ENCODE peak calls at places on chromosomes 16 and 17, in five cellular contexts. G is GM12878, U is HepG2, O is A549, W is H1. S is an unnamed sample.

GRCh38 chr16:24221219-24221618 is 34.9 kb upstream of the CACNG3 start:
- DNase-seq in W (no peak), O (no peak), G (no peak), U (no peak), S (no peak)

GRCh38 chr16:56311208-56312027 is 113.9 kb downstream of the AMFR start:
- DNase-seq in G (no peak), W (no peak), O (no peak), U (no peak), S (no peak)

GRCh38 chr16:11233727-11234376 is 22.2 kb downstream of the SOCS1 start:
- DNase-seq in W (peak), O (no peak), G (no peak), U (no peak), S (peak)

GRCh38 chr16:75281826-75282225 is 30.4 kb upstream of the BCAR1 start:
- DNase-seq in O (no peak), W (no peak), G (no peak), U (no peak), S (no peak)

GRCh38 chr17:17088104-17088485 is 45.8 kb downstream of the MPRIP start:
- DNase-seq in U (no peak), W (no peak), G (no peak), O (no peak), S (peak)

GRCh38 chr16:9258423-9259051 is 167.1 kb downstream of the HAPSTR1 start:
- DNase-seq in G (no peak), W (peak), O (peak), U (peak), S (peak)

GRCh38 chr16:69057400-69058378 is 47.8 kb upstream of the HAS3 start:
- DNase-seq in W (no peak), O (peak), G (peak), U (no peak), S (no peak)

GRCh38 chr16:72013389-72013788 is 4.8 kb downstream of the DHODH start:
- DNase-seq in O (no peak), U (no peak), W (no peak), G (no peak), S (peak)

GRCh38 chr17:65542595-65542994 is 18.9 kb downstream of the AXIN2 start:
- DNase-seq in O (no peak), W (no peak), G (no peak), U (no peak), S (no peak)

GRCh38 chr17:64163468-64163867 is 33.5 kb upstream of the ERN1 start:
- DNase-seq in U (no peak), W (no peak), O (no peak), G (no peak), S (no peak)

GRCh38 chr16:75193265-75193650 is 13.7 kb downstream of the CTRB2 start:
- DNase-seq in G (no peak), U (no peak), O (no peak), W (no peak), S (no peak)

GRCh38 chr17:82120148-82120547 is 22.1 kb upstream of the FASN start:
- DNase-seq in G (no peak), U (no peak), O (no peak), W (no peak), S (no peak)

GRCh38 chr16:54355251-54355650 is 68.7 kb upstream of the IRX3 start:
- DNase-seq in W (no peak), U (no peak), G (no peak), O (no peak), S (no peak)

GRCh38 chr17:39178516-39178915 is 12.6 kb upstream of the ARL5C start:
- DNase-seq in O (no peak), G (no peak), W (no peak), U (no peak), S (no peak)

GRCh38 chr17:35023538-35023937 is 40.0 kb downstream of the RFFL start:
- DNase-seq in O (no peak), G (no peak), W (no peak), U (no peak), S (no peak)

GRCh38 chr16:70478912-70479341 is 24.5 kb downstream of the FCSK start:
- DNase-seq in W (no peak), G (no peak), U (no peak), O (no peak), S (no peak)

GRCh38 chr16:58853830-58854229 is 119.7 kb upstream of the GOT2 start:
- DNase-seq in O (no peak), W (no peak), G (no peak), U (no peak), S (no peak)

GRCh38 chr17:82974136-82974952 is 105.1 kb upstream of the METRNL start:
- DNase-seq in W (no peak), G (no peak), U (no peak), O (no peak), S (no peak)

GRCh38 chr17:50934161-50934560 is 68.0 kb upstream of the TOB1 start:
- DNase-seq in U (no peak), W (no peak), O (no peak), G (no peak), S (no peak)

GRCh38 chr17:47789611-47790520 is 31.7 kb downstream of the OSBPL7 start:
- DNase-seq in U (no peak), G (no peak), O (peak), W (peak), S (peak)

GRCh38 chr17:38898291-38898679 is 27.1 kb upstream of the LASP1NB start:
- DNase-seq in U (no peak), G (no peak), O (no peak), W (no peak), S (no peak)

GRCh38 chr17:45115871-45116270 is 16.4 kb downstream of the PLCD3 start:
- DNase-seq in G (no peak), W (no peak), U (no peak), O (no peak), S (no peak)

GRCh38 chr17:73595068-73595865 is 49.0 kb downstream of the SDK2 start:
- DNase-seq in W (peak), O (peak), G (no peak), U (no peak), S (peak)

GRCh38 chr17:74165811-74166365 is 37.6 kb upstream of the RPL38 start:
- DNase-seq in W (no peak), G (no peak), O (no peak), U (no peak), S (no peak)

GRCh38 chr17:57811633-57812280 is 38.1 kb downstream of the MRPS23 start:
- DNase-seq in U (no peak), O (no peak), W (no peak), G (no peak), S (peak)

GRCh38 chr17:49016775-49017463 is 19.7 kb downstream of the IGF2BP1 start:
- DNase-seq in O (peak), G (no peak), W (peak), U (no peak), S (no peak)

GRCh38 chr17:72392056-72393010 is 271.5 kb downstream of the SOX9 start:
- DNase-seq in O (no peak), W (no peak), U (no peak), G (peak), S (no peak)

GRCh38 chr17:4003501-4004421 is 39.5 kb upstream of the ATP2A3 start:
- DNase-seq in G (no peak), U (peak), O (no peak), W (peak), S (peak)

GRCh38 chr16:49663081-49664057 is 192.5 kb downstream of the ZNF423 start:
- DNase-seq in W (no peak), U (no peak), O (no peak), G (no peak), S (no peak)

GRCh38 chr17:46003907-46004748 is 5.1 kb downstream of the STH start:
- DNase-seq in G (no peak), W (no peak), U (peak), O (no peak), S (no peak)

GRCh38 chr16:18969050-18969854 is 14.5 kb upstream of the TMC7 start:
- DNase-seq in W (peak), O (peak), G (peak), U (peak), S (peak)

GRCh38 chr17:28661635-28662526 is at the start of the genes SDF2 and SUPT6H:
- DNase-seq in U (peak), G (peak), O (peak), W (peak), S (peak)

GRCh38 chr16:53713403-53714013 is 9.6 kb downstream of the FTO start:
- DNase-seq in G (no peak), O (no peak), U (no peak), W (no peak), S (no peak)

GRCh38 chr17:42104264-42104663 is 6.0 kb upstream of the ZNF385C start:
- DNase-seq in G (no peak), O (no peak), W (no peak), U (no peak), S (no peak)

GRCh38 chr17:19338031-19338990 is 24.2 kb downstream of the B9D1 start:
- DNase-seq in G (no peak), O (peak), W (peak), U (peak), S (peak)

GRCh38 chr17:63984651-63985386 is 12.1 kb upstream of the SCN4A start:
- DNase-seq in G (no peak), U (peak), O (no peak), W (no peak), S (peak)

GRCh38 chr17:7260601-7261376 is 1.5 kb downstream of the CLDN7 start:
- DNase-seq in O (no peak), U (no peak), W (peak), G (no peak), S (no peak)

GRCh38 chr16:30567991-30568638 is 3.4 kb downstream of the ZNF688 start:
- DNase-seq in U (peak), O (peak), W (no peak), G (peak), S (no peak)
- TF ChIP-seq HDAC2 in U (no peak), O (no peak), W (no peak), G (no peak), S (no peak)

GRCh38 chr16:66977341-66978113 is 10.9 kb upstream of the CES4A start:
- DNase-seq in O (peak), G (peak), W (peak), U (peak), S (peak)
- TF ChIP-seq HDAC2 in O (no peak), G (no peak), W (no peak), U (peak), S (no peak)

GRCh38 chr16:47470810-47471209 is 9.7 kb downstream of the PHKB start:
- DNase-seq in G (no peak), O (no peak), U (peak), W (no peak), S (no peak)
- TF ChIP-seq HDAC2 in G (no peak), O (no peak), U (peak), W (no peak), S (no peak)

GRCh38 chr17:800446-801242 is 18.5 kb downstream of the MRM3 start:
- DNase-seq in O (no peak), U (no peak), G (no peak), W (no peak), S (no peak)
- TF ChIP-seq HDAC2 in O (no peak), U (no peak), G (no peak), W (no peak), S (no peak)

GRCh38 chr16:89313583-89313982 is 96.1 kb downstream of the ZNF778 start:
- DNase-seq in U (no peak), G (no peak), W (no peak), O (no peak), S (no peak)
- TF ChIP-seq HDAC2 in U (no peak), G (no peak), W (no peak), O (no peak), S (no peak)

DNA sequence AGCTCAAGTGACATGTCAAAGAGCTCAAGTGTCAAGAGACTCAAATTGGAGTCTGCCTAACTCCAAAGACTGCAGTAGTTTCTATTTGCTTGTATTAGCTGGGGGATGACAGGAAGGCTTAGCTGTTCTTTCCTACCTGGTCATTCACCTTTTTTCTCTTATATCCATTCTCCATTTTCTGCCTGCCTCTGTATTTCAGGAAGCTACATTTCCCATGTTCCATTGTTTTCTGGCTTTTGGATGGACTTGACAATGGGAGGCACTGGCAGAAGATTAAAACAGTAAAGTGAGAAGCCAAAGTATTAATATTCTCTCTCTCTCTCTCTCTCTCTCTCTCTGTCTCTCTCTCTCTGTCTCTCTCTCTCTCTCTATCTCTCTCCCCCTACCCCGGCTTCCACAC is 135.7 kb upstream of the ADAMTS18 start:
- DNase-seq in W (no peak), O (no peak), U (no peak), G (no peak), S (no peak)
- TF ChIP-seq HDAC2 in W (no peak), O (no peak), U (no peak), G (no peak), S (no peak)

DNA sequence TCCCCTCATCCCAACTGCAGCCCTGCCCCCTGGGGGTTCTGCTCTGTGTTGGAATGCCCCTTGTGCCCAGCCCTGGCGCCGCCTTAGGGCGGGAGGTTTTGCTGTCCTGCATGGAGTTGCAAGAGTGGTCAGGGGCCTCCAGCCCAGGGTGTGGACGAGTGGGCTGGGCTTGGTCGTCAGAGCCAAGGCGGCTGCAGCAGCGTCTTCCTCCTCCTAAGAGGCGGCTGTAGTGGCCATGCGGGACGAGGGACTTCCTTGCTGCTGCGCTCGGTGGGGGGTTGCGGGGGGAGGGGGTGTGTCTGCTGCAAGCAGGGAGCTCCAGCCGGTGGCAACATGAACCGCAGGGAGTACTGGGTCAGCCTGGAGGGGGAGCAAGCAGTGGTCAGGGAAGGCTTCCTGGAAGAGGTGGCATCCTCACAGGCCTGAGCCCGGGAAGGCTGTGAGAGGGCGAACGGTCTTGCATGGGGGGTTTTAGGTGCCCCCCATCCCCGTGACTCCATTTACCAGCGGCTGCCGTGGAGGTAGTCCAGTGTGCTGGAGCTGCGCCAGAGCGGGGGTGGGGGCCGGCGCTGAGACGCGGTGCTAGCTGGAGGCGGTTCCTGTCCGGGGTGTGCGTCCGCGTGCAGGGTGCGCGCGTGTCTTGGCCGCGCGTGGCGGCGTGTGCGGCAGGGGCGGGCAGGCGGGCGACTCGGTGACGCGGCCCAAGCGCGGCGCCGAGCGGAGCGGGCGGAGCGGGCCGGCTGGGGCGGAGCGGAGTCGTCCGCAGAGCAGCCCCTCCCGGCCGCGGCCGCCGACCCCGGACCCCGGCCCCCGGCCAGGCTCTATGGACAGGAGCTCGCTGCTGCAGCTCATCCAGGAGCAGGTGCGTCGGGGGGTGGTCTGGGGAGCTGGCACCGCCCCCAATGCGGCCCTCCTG is at the start of gene RHBDL1:
- DNase-seq in G (no peak), U (peak), O (no peak), W (peak), S (peak)
- TF ChIP-seq HDAC2 in G (no peak), U (no peak), O (no peak), W (peak), S (peak)